ENCODE peak calls at places on chromosomes 16 and 17, in nine cellular contexts. P is astrocyte of the cerebellum, Z is right lobe of liver, D is PC-3, W is PC-9, R is SK-N-SH, J is fibroblast of the aortic adventitia, A is astrocyte, M is fibroblast of lung. H is an unnamed sample.

GRCh38 chr17:81939881-81940385 is 2.8 kb upstream of the PYCR1 start:
- DNase-seq in P (no peak), W (no peak), M (peak), J (peak), D (no peak), A (no peak), Z (peak), R (no peak), H (peak)

GRCh38 chr16:19678804-19679203 is 39.2 kb downstream of the KNOP1 start:
- DNase-seq in P (no peak), W (no peak), A (no peak), R (no peak), M (no peak), J (no peak), Z (no peak), D (no peak), H (no peak)

GRCh38 chr17:44011876-44012275 is 2.9 kb downstream of the TMEM101 start:
- DNase-seq in M (no peak), D (no peak), Z (no peak), P (no peak), W (no peak), A (no peak), R (peak), J (no peak), H (no peak)

GRCh38 chr16:735982-736453 is 4.8 kb downstream of the CIAO3 start:
- DNase-seq in Z (no peak), R (no peak), J (no peak), D (no peak), M (no peak), A (no peak), P (no peak), W (no peak), H (no peak)

GRCh38 chr16:70294385-70295029 is 4.5 kb upstream of the DDX19B start:
- DNase-seq in Z (peak), P (no peak), A (no peak), J (no peak), W (no peak), D (no peak), R (no peak), M (no peak), H (peak)

GRCh38 chr17:561118-561517 is 153.5 kb downstream of the VPS53 start:
- DNase-seq in P (no peak), J (peak), M (peak), A (peak), R (no peak), D (peak), Z (no peak), W (no peak), H (no peak)

GRCh38 chr17:83122834-83123233 is 43.4 kb downstream of the METRNL start:
- DNase-seq in R (no peak), Z (no peak), W (no peak), P (no peak), M (peak), D (no peak), J (no peak), A (peak), H (no peak)

GRCh38 chr17:27494192-27495091 is 38.2 kb downstream of the KSR1 start:
- DNase-seq in R (no peak), A (peak), W (peak), J (peak), M (peak), D (peak), P (peak), Z (peak), H (no peak)

GRCh38 chr17:82241183-82241925 is 12.5 kb downstream of the SLC16A3 start:
- DNase-seq in P (no peak), Z (peak), W (no peak), M (peak), A (peak), J (peak), D (peak), R (peak), H (no peak)

GRCh38 chr17:35944151-35944550 is 638 bp upstream of the LYZL6 start:
- DNase-seq in A (no peak), R (no peak), Z (no peak), P (no peak), D (no peak), M (no peak), W (no peak), J (no peak), H (no peak)

GRCh38 chr16:64121473-64121872 is 1000.4 kb downstream of the CDH11 start:
- DNase-seq in Z (no peak), W (no peak), P (no peak), J (no peak), A (peak), R (no peak), D (peak), M (peak), H (no peak)

GRCh38 chr17:74360993-74361612 is 565 bp downstream of the BTBD17 start:
- DNase-seq in J (no peak), D (no peak), M (peak), A (no peak), Z (no peak), P (no peak), W (no peak), R (no peak), H (no peak)

GRCh38 chr16:54066451-54067056 is 220.0 kb downstream of the IRX3 start:
- DNase-seq in A (no peak), J (no peak), D (peak), P (no peak), M (peak), Z (no peak), R (no peak), W (peak), H (no peak)

GRCh38 chr17:70327723-70328122 is 158.4 kb downstream of the KCNJ2 start:
- DNase-seq in W (no peak), M (no peak), R (no peak), J (no peak), D (no peak), Z (no peak), P (no peak), A (no peak), H (no peak)

GRCh38 chr17:43701318-43701743 is 39.6 kb upstream of the MEOX1 start:
- DNase-seq in J (no peak), P (peak), Z (no peak), M (peak), A (peak), W (no peak), R (no peak), D (peak), H (no peak)

GRCh38 chr17:35748323-35748960 is 4.6 kb downstream of the GAS2L2 start:
- DNase-seq in R (peak), Z (peak), W (no peak), J (no peak), A (no peak), D (peak), P (no peak), M (no peak), H (no peak)

GRCh38 chr16:57165923-57166322 is 19.9 kb downstream of the PSME3IP1 start:
- DNase-seq in D (no peak), R (no peak), W (no peak), M (peak), P (peak), A (peak), J (peak), Z (no peak), H (no peak)

GRCh38 chr16:57167537-57167936 is 18.3 kb downstream of the PSME3IP1 start:
- DNase-seq in A (no peak), J (no peak), W (no peak), R (no peak), M (no peak), P (no peak), Z (no peak), D (no peak), H (no peak)

GRCh38 chr16:57169327-57169726 is 16.5 kb downstream of the PSME3IP1 start:
- DNase-seq in A (no peak), P (no peak), W (no peak), M (no peak), D (no peak), J (no peak), Z (no peak), R (no peak), H (no peak)

GRCh38 chr16:57166951-57167350 is 18.9 kb downstream of the PSME3IP1 start:
- DNase-seq in J (peak), D (peak), Z (no peak), W (no peak), M (peak), R (no peak), A (peak), P (peak), H (no peak)

DNA sequence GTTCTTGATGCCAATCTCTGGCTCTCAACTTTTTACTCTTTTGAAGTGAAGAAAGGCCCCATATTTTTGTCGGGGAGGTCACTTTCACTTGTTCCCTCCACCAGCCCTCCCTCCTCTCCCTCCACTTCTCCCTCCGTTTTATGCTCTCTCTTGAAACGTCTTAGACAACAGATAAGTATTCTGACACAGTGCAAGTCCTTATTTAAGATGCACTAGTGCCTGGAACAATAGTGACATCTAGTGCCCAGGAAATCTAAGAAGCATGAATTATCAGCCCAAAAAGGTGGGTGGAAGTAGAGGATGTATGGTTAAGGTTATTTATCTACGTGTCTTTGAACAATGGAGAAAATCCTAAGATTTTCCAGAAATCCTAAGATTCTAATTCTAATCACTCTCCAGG is 17.9 kb downstream of the PSME3IP1 start:
- DNase-seq in J (peak), M (peak), R (peak), D (peak), A (peak), W (peak), P (peak), Z (no peak), H (no peak)
- TF ChIP-seq CTCF in J (peak), M (peak), R (peak), D (peak), A (peak), W (peak), P (peak), Z (peak), H (peak)

DNA sequence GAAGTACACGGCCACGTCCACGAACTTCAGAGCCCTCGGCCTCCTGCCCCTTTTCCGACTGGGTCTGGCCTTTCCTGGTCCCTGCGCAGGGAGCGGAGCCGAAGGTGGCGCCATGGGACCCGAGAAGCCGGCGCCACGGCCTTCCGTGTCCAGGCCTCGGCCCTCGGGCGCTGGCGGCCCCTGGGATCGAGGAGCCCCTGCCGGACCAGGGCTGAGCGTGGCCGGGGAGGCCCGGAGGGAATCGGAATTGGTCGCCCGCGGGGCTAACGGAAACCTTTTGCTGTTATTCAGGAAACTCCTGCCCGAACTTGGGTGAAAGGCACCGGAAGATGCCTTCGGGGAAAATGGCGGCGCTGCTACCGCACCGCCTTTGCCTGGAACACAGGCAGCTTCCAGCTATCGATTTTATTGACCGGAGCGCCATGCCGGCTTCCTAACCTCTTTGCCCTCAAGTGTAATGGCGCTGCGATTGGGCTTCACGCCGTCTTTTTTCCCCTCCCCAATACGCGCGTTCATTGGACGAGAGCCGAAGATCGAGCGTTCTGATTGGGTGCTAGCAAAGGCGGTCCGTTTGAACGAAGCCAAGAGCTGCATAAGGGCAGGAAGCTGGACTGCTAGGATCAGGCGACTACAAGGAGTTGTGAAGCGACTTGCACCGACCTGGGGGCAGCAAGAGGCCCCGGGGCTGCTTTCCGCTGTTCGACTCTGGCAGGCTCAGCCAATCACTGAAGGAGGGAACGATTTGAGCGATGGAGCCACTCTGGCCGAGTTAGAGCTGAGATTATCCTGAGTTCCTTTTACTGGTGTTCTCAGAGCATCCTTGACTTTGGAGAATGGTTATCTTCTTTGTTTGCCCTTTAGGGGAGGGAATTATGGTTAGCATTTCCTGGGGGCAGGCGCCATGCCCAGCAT is at the start of gene ZNF689:
- DNase-seq in J (peak), P (peak), Z (peak), W (peak), M (peak), D (peak), A (peak), R (peak), H (peak)
- TF ChIP-seq CTCF in J (no peak), P (no peak), Z (no peak), W (no peak), M (no peak), D (peak), A (no peak), R (peak), H (peak)

GRCh38 chr16:67662653-67663010 is 1.9 kb downstream of the PARD6A start:
- DNase-seq in Z (no peak), A (no peak), D (no peak), W (peak), J (no peak), M (no peak), R (no peak), P (no peak), H (no peak)

GRCh38 chr16:67664258-67664657 is 2.3 kb downstream of the ENKD1 start:
- DNase-seq in D (no peak), W (peak), P (no peak), A (no peak), M (no peak), R (no peak), Z (no peak), J (no peak), H (no peak)

GRCh38 chr16:67661864-67662652 is 1.3 kb downstream of the PARD6A start:
- DNase-seq in D (no peak), W (peak), J (no peak), P (no peak), Z (no peak), R (no peak), A (no peak), M (no peak), H (no peak)

GRCh38 chr16:67663877-67664222 is 2.7 kb downstream of the ENKD1 start:
- DNase-seq in W (peak), J (no peak), P (no peak), A (no peak), R (no peak), D (no peak), M (no peak), Z (no peak), H (no peak)

DNA sequence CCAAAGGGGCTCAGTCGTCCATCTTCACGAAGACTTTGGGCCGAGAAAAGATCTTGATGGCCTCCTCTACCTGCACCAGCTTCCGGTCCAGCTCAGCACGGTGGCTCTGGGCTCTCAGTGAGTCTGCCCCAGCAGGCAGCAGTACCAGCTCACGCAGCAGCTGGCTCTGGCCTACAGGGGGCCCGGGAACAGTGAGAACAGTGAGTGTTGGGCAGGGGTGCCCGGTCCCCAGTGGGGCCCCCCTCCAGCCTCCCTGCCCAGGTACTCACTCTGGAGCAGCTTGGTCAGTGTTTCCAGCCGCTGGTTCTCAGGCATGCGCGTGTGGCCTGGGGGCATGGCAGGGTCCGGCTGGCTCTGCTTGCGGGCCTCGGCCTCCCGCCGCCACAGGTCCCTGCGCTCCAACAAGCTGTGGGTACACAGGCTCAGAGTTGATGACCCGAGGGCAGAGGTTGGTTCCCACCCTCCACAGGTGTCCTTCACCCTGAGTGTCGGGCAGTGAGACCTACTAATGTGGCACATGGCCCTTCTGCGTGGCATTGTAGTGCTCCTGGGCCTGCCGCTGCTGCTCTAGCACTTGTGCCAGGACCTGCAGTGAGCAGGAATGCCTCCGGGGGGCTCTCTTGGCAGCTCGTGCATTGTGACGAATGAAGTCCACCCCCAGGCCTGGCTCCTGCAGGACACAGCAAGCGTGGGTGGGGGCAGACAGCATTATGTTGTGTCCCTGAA is 2.6 kb downstream of the PARD6A start:
- DNase-seq in W (peak), P (no peak), J (no peak), M (no peak), A (no peak), Z (peak), D (no peak), R (peak), H (no peak)
- TF ChIP-seq CTCF in W (peak), P (peak), J (peak), M (no peak), A (peak), Z (no peak), D (peak), R (peak), H (peak)

DNA sequence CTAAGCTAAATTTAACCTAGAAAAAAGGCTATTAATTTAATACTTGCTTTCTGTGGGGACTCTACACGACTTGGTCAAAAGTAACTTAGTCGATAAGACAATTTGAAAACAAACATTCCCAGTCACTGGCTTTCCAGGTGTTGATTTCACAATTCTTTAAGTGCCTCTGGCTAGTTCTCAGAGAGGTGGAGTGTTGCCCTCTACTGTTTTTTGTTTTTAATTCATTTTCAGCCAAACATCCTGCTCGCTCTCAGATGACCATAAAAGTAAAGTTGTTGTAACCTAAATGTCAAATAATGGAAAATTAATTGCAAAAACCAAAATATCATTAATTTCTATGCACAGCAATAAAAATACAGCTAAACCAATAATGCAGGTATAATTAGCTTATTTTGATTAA is 107.1 kb downstream of the MYO1D start:
- DNase-seq in P (no peak), Z (no peak), J (no peak), A (no peak), W (peak), M (no peak), R (no peak), D (peak), H (no peak)
- TF ChIP-seq CTCF in P (no peak), Z (peak), J (no peak), A (no peak), W (peak), M (no peak), R (no peak), D (peak), H (peak)

DNA sequence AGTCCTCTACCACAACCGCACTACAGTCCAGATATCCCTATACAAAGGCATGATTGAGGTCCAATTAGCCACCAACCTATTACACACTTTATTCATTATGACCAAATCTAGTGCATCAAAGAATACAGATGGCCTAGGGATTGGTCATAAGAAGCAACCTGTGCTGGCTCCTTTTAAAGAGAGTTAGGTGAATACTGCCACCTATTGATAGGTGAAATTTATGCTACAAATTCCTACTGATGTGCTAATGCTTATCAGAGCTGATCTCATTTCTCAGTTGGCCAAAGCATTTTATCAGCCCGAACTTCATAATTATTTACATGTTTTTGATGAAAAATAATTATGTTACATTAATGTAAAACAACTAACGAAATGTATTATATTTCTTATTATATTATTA is 166.3 kb downstream of the ANKFN1 start:
- DNase-seq in A (peak), W (peak), D (peak), J (peak), M (peak), Z (no peak), R (peak), P (peak), H (no peak)
- TF ChIP-seq CTCF in A (peak), W (peak), D (peak), J (peak), M (peak), Z (peak), R (peak), P (peak), H (peak)

GRCh38 chr17:78137392-78138203 is 7.0 kb downstream of the TMC8 start:
- DNase-seq in D (no peak), W (peak), R (peak), P (no peak), M (no peak), A (no peak), J (no peak), Z (no peak), H (peak)
- TF ChIP-seq CTCF in D (peak), W (peak), R (peak), P (peak), M (peak), A (no peak), J (peak), Z (no peak), H (peak)

GRCh38 chr16:12898556-12898955 is 2.8 kb upstream of the SHISA9 start:
- DNase-seq in Z (no peak), W (peak), M (no peak), R (no peak), A (no peak), J (no peak), D (no peak), P (no peak), H (no peak)
- TF ChIP-seq CTCF in Z (no peak), W (peak), M (no peak), R (no peak), A (no peak), J (no peak), D (no peak), P (no peak), H (no peak)

DNA sequence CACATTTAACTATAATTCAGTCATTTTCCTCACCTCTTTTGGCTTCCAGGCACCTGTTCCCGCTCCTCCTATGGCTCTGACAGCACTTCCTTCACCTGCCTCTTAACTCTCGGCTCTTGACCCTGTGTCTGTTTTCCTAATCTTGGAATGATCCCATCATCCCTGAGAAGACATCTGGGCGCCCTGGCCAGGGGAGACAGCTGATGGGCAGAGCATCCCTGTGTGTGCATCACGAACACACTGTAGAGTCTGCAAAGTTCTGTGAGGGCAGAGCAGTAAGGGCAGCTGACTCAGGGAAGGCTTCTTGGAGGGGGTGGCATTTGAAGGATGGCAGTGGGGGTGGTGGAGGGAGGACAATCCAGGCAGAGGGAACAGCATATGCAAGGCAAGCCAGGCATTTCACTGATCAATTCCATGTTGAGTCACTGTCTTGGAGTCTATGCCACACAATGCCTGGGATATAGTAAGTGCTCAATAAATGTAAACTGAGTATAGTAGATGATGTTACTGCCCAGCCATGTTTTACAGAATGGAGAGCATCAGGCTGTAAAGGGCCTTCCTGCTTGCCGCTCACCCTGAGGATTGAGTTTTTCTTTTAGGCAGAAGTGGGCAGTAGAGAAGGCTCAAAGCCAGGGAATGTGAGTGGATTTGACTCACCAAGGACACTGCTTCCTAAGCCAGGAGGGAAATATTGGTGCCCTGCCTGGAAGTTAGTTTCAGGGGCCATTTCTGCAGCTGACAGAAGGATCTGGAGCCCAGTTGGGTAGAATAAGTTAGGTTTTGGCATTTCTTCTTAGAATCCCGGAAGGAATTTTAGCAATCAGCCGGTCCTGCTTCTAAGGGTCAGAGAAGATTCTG is 5.8 kb upstream of the RAB11FIP4 start:
- DNase-seq in J (peak), Z (no peak), W (no peak), M (peak), D (no peak), P (no peak), A (no peak), R (no peak), H (no peak)
- TF ChIP-seq CTCF in J (no peak), Z (no peak), W (no peak), M (no peak), D (no peak), P (no peak), A (no peak), R (no peak), H (no peak)

H was measured in chondrocyte.